ENCODE peak calls at places on chromosome 6, in six cellular contexts. X is mammary epithelial cell, D is choroid plexus epithelial cell, H is A549, T is GM12878, O is Peyer's patch. C is an unnamed sample.

GRCh38 chr6:2103644-2104523 is 141.5 kb downstream of the GMDS start:
- DNase-seq in D (peak), T (peak), O (no peak), H (peak), X (peak), C (peak)

GRCh38 chr6:10553869-10554268 is 32.7 kb downstream of the GCNT2 start:
- DNase-seq in D (no peak), O (no peak), X (no peak), T (no peak), H (no peak), C (no peak)

GRCh38 chr6:162856885-162857284 is 129.1 kb downstream of the PACRG start:
- DNase-seq in T (no peak), X (peak), H (peak), D (peak), O (no peak), C (peak)

GRCh38 chr6:111642463-111643158 is 36.9 kb upstream of the TRAF3IP2 start:
- DNase-seq in T (peak), D (peak), X (peak), O (peak), H (peak), C (peak)

GRCh38 chr6:170407200-170407599 is 100.6 kb downstream of the FAM120B start:
- DNase-seq in X (no peak), D (no peak), O (no peak), H (no peak), T (no peak), C (no peak)

GRCh38 chr6:31010393-31011060 is at the start of gene MUC22:
- DNase-seq in X (peak), O (no peak), T (no peak), D (peak), H (no peak), C (peak)

GRCh38 chr6:158500016-158500735 is 59.7 kb upstream of the TMEM181 start:
- DNase-seq in O (no peak), T (no peak), X (peak), D (peak), H (no peak), C (peak)

GRCh38 chr6:72733045-72733444 is 111.2 kb downstream of the KCNQ5 start:
- DNase-seq in T (no peak), X (no peak), H (no peak), O (no peak), D (no peak), C (no peak)

DNA sequence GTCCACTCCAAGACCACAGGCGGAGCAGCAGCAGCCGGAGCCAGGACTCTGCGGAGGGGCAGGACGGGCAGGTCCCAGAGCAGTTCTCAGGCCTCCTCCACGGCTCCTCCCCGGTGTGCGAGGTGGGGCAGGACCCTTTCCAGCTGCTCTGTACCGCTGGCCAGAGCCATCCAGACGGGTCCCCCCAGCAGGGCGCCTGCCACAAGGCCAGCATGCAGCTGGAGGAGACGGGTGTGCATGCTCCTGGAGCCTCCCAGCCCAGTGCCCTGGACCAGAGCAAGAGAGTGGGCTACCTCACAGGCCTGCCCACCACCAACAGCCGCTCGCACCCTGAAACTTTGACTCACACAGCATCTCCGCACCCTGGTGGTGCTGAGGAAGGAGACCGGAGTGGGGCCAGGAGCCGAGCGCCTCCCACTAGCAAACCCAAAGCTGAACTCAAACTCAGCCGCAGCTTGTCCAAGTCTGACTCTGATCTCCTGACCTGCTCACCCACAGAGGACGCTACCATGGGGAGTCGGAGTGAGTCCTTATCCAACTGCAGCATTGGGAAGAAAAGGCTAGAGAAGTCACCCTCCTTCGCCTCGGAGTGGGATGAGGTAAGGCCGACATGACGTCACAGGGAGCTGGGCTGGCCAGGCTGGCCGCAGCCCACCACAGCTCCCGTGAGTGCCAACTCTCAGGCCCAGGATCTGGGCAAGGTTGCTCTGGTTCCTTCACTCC is 123.5 kb downstream of the TCP11 start:
- DNase-seq in O (peak), D (peak), X (no peak), T (no peak), H (no peak), C (peak)
- H3K4me3 ChIP-seq in O (peak), D (peak), X (no peak), T (no peak), H (no peak), C (peak)

DNA sequence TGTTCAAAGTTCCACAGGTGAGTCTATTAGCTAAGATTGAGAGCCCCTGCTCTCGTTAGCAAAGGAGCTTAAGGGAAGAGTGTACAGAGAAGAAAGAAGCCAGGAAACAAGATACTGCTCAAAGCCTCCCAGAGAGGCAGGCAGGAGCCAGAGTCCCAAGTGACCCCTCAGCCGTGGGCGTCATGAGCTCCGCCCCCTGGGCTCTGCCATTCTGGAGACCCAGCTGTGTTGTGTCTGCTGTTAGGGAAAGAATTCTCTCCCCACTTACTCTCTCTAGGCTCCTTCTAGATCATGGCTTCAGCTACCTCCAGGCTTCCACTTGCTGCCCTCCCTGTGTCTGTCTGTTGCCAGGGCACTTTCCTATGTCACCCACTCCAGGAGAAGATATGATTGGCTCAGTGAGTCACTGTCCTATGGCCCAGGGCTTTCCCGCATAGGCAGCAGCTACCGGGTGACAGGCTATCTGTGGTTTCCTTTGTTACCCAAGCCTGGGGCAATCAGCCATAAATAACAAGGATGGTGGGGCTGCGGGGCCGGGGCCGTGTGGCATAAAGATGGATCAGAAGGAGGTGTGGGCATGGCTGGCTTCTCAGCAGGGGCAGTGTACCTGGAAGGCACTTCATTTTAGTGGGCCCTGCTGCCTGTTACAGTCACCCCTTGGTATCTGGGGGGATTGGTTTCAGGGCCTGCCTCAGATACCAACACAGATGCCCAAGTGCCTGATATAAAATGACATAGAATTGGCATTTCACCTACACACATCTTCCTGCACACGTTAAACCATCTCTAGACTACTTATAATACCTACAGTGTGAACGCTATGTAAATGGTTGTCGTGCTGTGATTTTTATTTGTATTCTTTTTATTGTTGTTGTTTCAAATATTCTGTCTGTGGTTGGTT is 118.9 kb downstream of the ARMC2 start:
- DNase-seq in H (no peak), D (peak), T (no peak), X (peak), O (no peak), C (peak)
- TF ChIP-seq CTCF in H (no peak), D (no peak), T (no peak), X (no peak), O (no peak), C (no peak)

DNA sequence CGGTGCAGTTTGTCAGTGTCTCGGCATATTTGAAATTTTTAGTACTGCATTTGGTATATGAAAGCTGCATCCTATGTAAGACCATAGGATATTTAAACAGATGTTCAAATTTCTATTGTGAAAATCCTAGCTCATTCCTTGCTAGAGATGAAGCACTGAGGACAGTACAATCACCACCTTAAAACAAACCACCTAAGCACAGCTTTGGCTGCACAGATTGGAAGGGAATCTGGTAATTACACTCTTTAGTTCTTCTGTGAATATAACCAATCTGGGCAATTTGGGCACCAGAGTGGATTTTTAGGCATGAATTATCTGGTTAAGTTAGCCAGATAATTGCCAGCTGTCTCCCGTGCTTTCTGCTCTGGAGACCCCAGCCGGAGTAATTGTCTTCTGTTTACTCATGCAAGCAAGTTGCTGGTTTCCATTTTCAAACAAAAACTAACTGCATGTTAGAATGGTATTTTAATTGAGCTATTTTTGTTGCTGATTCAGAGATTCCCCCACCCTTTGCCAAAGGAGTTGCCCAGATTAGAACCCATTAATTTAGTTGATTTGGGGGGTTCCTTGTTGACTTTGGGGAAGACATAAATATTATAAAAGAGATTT is 36.9 kb downstream of the E2F3 start:
- DNase-seq in D (no peak), H (no peak), O (no peak), X (no peak), T (no peak), C (no peak)
- H3K4me3 ChIP-seq in D (no peak), H (no peak), O (no peak), X (no peak), T (no peak), C (no peak)

GRCh38 chr6:24719125-24719931 is at the start of gene C6orf62:
- DNase-seq in T (peak), O (peak), X (peak), H (no peak), D (no peak), C (no peak)
- TF ChIP-seq CTCF in T (no peak), O (no peak), X (no peak), H (no peak), D (no peak), C (no peak)

C was measured in astrocyte of the spinal cord.